ENCODE peak calls at places on chromosomes 12 and 14, in ten cellular contexts. P is mucosa of gallbladder; E is HT-29; D is activated naive CD4-positive, alpha-beta T cell treated with anti-CD3 and anti-CD28 coated beads, Interleukin-2, amount 50 U/mL, for 72 hours; V is Kasumi-1; J is kidney tubule cell; Z is T-helper 1 cell; C is LHCN-M2; L is CD4-positive, alpha-beta T cell; K is hippocampal formation. A is an unnamed sample.

GRCh38 chr14:66575014-66575413 is 67.1 kb downstream of the GPHN start:
- DNase-seq in J (no peak), E (no peak), P (no peak), K (no peak), L (no peak), Z (no peak), C (no peak), D (no peak), V (no peak), A (no peak)

GRCh38 chr12:113259499-113259953 is 38.3 kb downstream of the TPCN1 start:
- DNase-seq in C (peak; percentile 87), V (no peak), D (no peak), P (peak; percentile 72), E (no peak), J (peak; percentile 42), K (peak; percentile 84), Z (no peak), L (no peak), A (no peak)

GRCh38 chr12:11882301-11883019 is 188.3 kb upstream of the BCL2L14 start:
- DNase-seq in J (peak; percentile 95), Z (no peak), P (peak; percentile 35), C (no peak), V (no peak), E (peak; percentile 88), D (no peak), L (no peak), K (no peak), A (no peak)

GRCh38 chr12:94070520-94070919 is 77.9 kb upstream of the PLXNC1 start:
- DNase-seq in V (no peak), L (no peak), P (no peak), J (no peak), D (no peak), K (no peak), E (no peak), Z (no peak), C (no peak), A (no peak)

GRCh38 chr14:45135181-45135580 is 549 bp upstream of the FANCM start:
- DNase-seq in K (peak; percentile 35), V (no peak), L (no peak), J (no peak), Z (no peak), D (no peak), P (no peak), C (no peak), E (no peak), A (no peak)

GRCh38 chr12:537772-538171 is 78.0 kb downstream of the B4GALNT3 start:
- DNase-seq in K (no peak), J (peak; percentile 64), C (no peak), L (no peak), V (no peak), E (peak; percentile 95), P (peak; percentile 82), Z (no peak), D (no peak), A (no peak)

GRCh38 chr12:19121449-19122018 is 8.0 kb upstream of the PLEKHA5 start:
- DNase-seq in L (no peak), Z (no peak), C (peak; percentile 2), E (no peak), K (no peak), P (no peak), D (no peak), J (peak; percentile 88), V (no peak), A (no peak)

GRCh38 chr12:66678640-66679268 is at the start of gene GRIP1:
- DNase-seq in Z (no peak), J (peak; percentile 85), P (no peak), E (no peak), D (no peak), L (no peak), V (no peak), C (no peak), K (peak; percentile 7), A (no peak)

GRCh38 chr14:36510078-36510799 is 9.8 kb downstream of the NKX2-1 start:
- DNase-seq in L (no peak), J (no peak), Z (no peak), V (no peak), P (no peak), E (no peak), C (no peak), K (no peak), D (no peak), A (no peak)

GRCh38 chr12:124419292-124420040 is 124.6 kb downstream of the RFLNA start:
- DNase-seq in Z (no peak), L (no peak), D (no peak), P (no peak), E (no peak), K (no peak), V (no peak), J (no peak), C (no peak), A (no peak)

GRCh38 chr14:44833376-44833775 is 128.4 kb downstream of the KLHL28 start:
- DNase-seq in C (no peak), P (no peak), J (peak; percentile 80), L (no peak), D (no peak), V (no peak), E (no peak), K (no peak), Z (no peak), A (no peak)

GRCh38 chr14:96086032-96086431 is 46.9 kb downstream of the C14orf132 start:
- DNase-seq in V (no peak), E (no peak), P (no peak), J (peak; percentile 71), L (no peak), Z (no peak), C (peak; percentile 84), D (no peak), K (no peak), A (no peak)

GRCh38 chr14:58641509-58641908 is 3.7 kb downstream of the DACT1 start:
- DNase-seq in Z (no peak), V (no peak), P (no peak), D (no peak), C (no peak), E (no peak), K (no peak), J (no peak), L (no peak), A (no peak)

GRCh38 chr12:119998471-119999245 is 9.6 kb downstream of the BICDL1 start:
- DNase-seq in P (no peak), K (no peak), D (no peak), Z (no peak), C (no peak), L (no peak), J (peak; percentile 62), E (no peak), V (no peak), A (no peak)

A was measured in activated naive CD8-positive, alpha-beta T cell treated with anti-CD3 and anti-CD28 coated beads for 36 hours.